ENCODE peak calls at places on chromosomes 16 and 17, in four cellular contexts. G, H, I and E are unnamed samples.

GRCh38 chr16:49961087-49961486 is 63.9 kb upstream of the CNEP1R1 start:
- DNase-seq in H (no peak), I (no peak), G (no peak), E (no peak)

GRCh38 chr17:55405600-55405999 is 16.0 kb downstream of the MMD start:
- DNase-seq in I (no peak), H (no peak), G (no peak), E (no peak)

GRCh38 chr17:37708008-37708615 is 36.7 kb downstream of the HNF1B start:
- DNase-seq in G (no peak), H (no peak), I (no peak), E (no peak)

GRCh38 chr16:2243031-2243528 is 6.8 kb downstream of the DNASE1L2 start:
- DNase-seq in I (no peak), H (no peak), G (no peak), E (no peak)

GRCh38 chr17:78172284-78173024 is 4.1 kb downstream of the SYNGR2 start:
- DNase-seq in I (no peak), G (no peak), H (peak; percentile 86), E (no peak)

GRCh38 chr16:30740364-30741251 is 7.6 kb upstream of the PHKG2 start:
- DNase-seq in G (no peak), H (peak; percentile 93), I (no peak), E (no peak)

GRCh38 chr17:50169121-50169764 is 3.4 kb downstream of the SGCA start:
- DNase-seq in I (peak; percentile 62), G (peak; percentile 78), H (no peak), E (peak; percentile 75)

GRCh38 chr17:152860-153420 is 15.6 kb downstream of the SCGB1C2 start:
- DNase-seq in I (no peak), G (peak; percentile 46), H (peak; percentile 56), E (no peak)

GRCh38 chr16:10851512-10851911 is 25.5 kb upstream of the CIITA start:
- DNase-seq in I (no peak), H (no peak), G (no peak), E (no peak)

GRCh38 chr16:12187939-12188673 is 211.6 kb downstream of the SNX29 start:
- DNase-seq in I (no peak), H (no peak), G (no peak), E (no peak)

GRCh38 chr16:1333854-1334719 is 642 bp downstream of the BAIAP3 start:
- DNase-seq in I (no peak), H (no peak), G (no peak), E (no peak)

GRCh38 chr17:78314683-78315354 is 45.1 kb downstream of the SOCS3 start:
- DNase-seq in I (no peak), G (no peak), H (no peak), E (no peak)

GRCh38 chr16:15057755-15058417 is 2.0 kb upstream of the NTAN1 start:
- DNase-seq in G (no peak), I (no peak), H (no peak), E (no peak)

GRCh38 chr17:19338031-19338990 is 24.2 kb downstream of the B9D1 start:
- DNase-seq in G (peak; percentile 86), I (peak; percentile 61), H (peak; percentile 84), E (peak; percentile 84)

GRCh38 chr16:30768583-30769181 is 6.6 kb downstream of the RNF40 start:
- DNase-seq in H (peak; percentile 48), I (no peak), G (no peak), E (no peak)

GRCh38 chr17:75619506-75620431 is 13.5 kb upstream of the SMIM5 start:
- DNase-seq in H (no peak), G (no peak), I (no peak), E (peak; percentile 59)

GRCh38 chr16:610513-611381 is 20.0 kb upstream of the WFIKKN1 start:
- DNase-seq in I (peak; percentile 69), H (peak; percentile 86), G (peak; percentile 83), E (no peak)

GRCh38 chr16:6016530-6017184 is 919.1 kb upstream of the EEF2KMT start:
- DNase-seq in H (no peak), G (no peak), I (no peak), E (no peak)

GRCh38 chr17:43978078-43978477 is 24.3 kb upstream of the PYY start:
- DNase-seq in H (no peak), G (no peak), I (no peak), E (no peak)

GRCh38 chr16:23114131-23114904 is 34.9 kb downstream of the USP31 start:
- DNase-seq in G (no peak), I (no peak), H (no peak), E (no peak)

GRCh38 chr16:23252310-23252709 is 49.8 kb upstream of the SCNN1B start:
- DNase-seq in I (no peak), H (no peak), G (no peak), E (no peak)

GRCh38 chr17:14316131-14316854 is 15.4 kb downstream of the HS3ST3B1 start:
- DNase-seq in G (no peak), H (no peak), I (no peak), E (no peak)

GRCh38 chr16:27240948-27241531 is 27.5 kb downstream of the NSMCE1 start:
- DNase-seq in I (no peak), G (peak; percentile 47), H (peak; percentile 60), E (no peak)

GRCh38 chr16:83926726-83927397 is 26.2 kb upstream of the OSGIN1 start:
- DNase-seq in G (peak; percentile 84), H (peak; percentile 91), I (peak; percentile 76), E (peak; percentile 84)

GRCh38 chr16:85373741-85374570 is 239.2 kb upstream of the GSE1 start:
- DNase-seq in I (no peak), H (no peak), G (no peak), E (no peak)